ENCODE peak calls at places on chromosome 12, in ten cellular contexts. Q is upper lobe of right lung, P is osteoblast, Z is PC-9, J is adrenal gland, D is BE2C, G is H1, T is WERI-Rb-1, L is thyroid gland, N is keratinocyte. F is an unnamed sample.
A peak's percentile ranks its signal among the peaks of the same experiment; 100 is the strongest.

GRCh38 chr12:123089631-123090353 is 61.1 kb downstream of the PITPNM2 start:
- DNase-seq in D (no peak), Q (no peak), Z (peak; percentile 96), T (no peak), N (peak; percentile 97), J (no peak), P (peak; percentile 95), G (no peak), L (no peak), F (peak; percentile 97)

GRCh38 chr12:117857632-117858274 is 111.0 kb downstream of the KSR2 start:
- DNase-seq in D (peak; percentile 46), P (peak; percentile 47), L (peak; percentile 18), T (peak; percentile 68), Z (peak; percentile 50), J (peak; percentile 67), N (no peak), Q (no peak), G (peak; percentile 49), F (no peak)

GRCh38 chr12:18414671-18415070 is 153.4 kb downstream of the PIK3C2G start:
- DNase-seq in L (no peak), D (no peak), Z (no peak), T (no peak), P (no peak), J (no peak), G (no peak), N (no peak), Q (no peak), F (no peak)

GRCh38 chr12:64256166-64256800 is 34.2 kb upstream of the KICS2 start:
- DNase-seq in N (peak; percentile 4), Z (no peak), P (peak; percentile 78), G (no peak), D (no peak), L (no peak), J (no peak), T (no peak), Q (no peak), F (no peak)

GRCh38 chr12:124098101-124098757 is 125.2 kb downstream of the ZNF664 start:
- DNase-seq in D (no peak), Z (no peak), G (no peak), Q (no peak), L (no peak), N (no peak), T (peak; percentile 44), P (peak; percentile 76), J (no peak), F (no peak)

GRCh38 chr12:100799770-100800169 is 5.2 kb downstream of the ANO4 start:
- DNase-seq in Z (no peak), N (peak; percentile 52), T (no peak), G (no peak), P (no peak), Q (no peak), L (no peak), D (no peak), J (no peak), F (no peak)

GRCh38 chr12:57031228-57031670 is 14.9 kb upstream of the TAC3 start:
- DNase-seq in P (no peak), G (no peak), L (no peak), T (no peak), Q (no peak), D (no peak), J (no peak), N (peak; percentile 19), Z (no peak), F (no peak)

GRCh38 chr12:57477710-57478681 is 1.7 kb downstream of the ARHGAP9 start:
- DNase-seq in D (no peak), J (no peak), G (no peak), P (peak; percentile 88), N (no peak), T (no peak), Z (no peak), Q (no peak), L (no peak), F (no peak)

GRCh38 chr12:123983822-123984485 is 10.9 kb downstream of the ZNF664 start:
- DNase-seq in D (peak; percentile 50), T (peak; percentile 46), G (no peak), L (peak; percentile 60), J (peak; percentile 74), P (no peak), N (no peak), Q (no peak), Z (peak; percentile 52), F (no peak)

GRCh38 chr12:74170645-74171477 is 366.8 kb upstream of the ATXN7L3B start:
- DNase-seq in N (no peak), Q (no peak), J (no peak), P (no peak), L (no peak), G (no peak), T (no peak), Z (no peak), D (no peak), F (no peak)

GRCh38 chr12:162467-163307 is 51.3 kb downstream of the SLC6A12 start:
- DNase-seq in L (no peak), Z (no peak), P (no peak), N (no peak), D (no peak), Q (no peak), T (no peak), J (no peak), G (no peak), F (no peak)

GRCh38 chr12:112234303-112234702 is 108.9 kb downstream of the TRAFD1 start:
- DNase-seq in T (no peak), D (no peak), G (no peak), J (no peak), N (no peak), L (no peak), Z (no peak), Q (no peak), P (no peak), F (no peak)

GRCh38 chr12:112233242-112233641 is 107.9 kb downstream of the TRAFD1 start:
- DNase-seq in P (no peak), Q (no peak), Z (no peak), G (no peak), J (no peak), D (no peak), T (no peak), N (no peak), L (no peak), F (no peak)

GRCh38 chr12:112236786-112237185 is 111.4 kb downstream of the TRAFD1 start:
- DNase-seq in P (no peak), N (no peak), G (no peak), D (no peak), Z (no peak), Q (no peak), J (no peak), T (no peak), L (no peak), F (no peak)

GRCh38 chr12:112239020-112239419 is 113.7 kb downstream of the TRAFD1 start:
- DNase-seq in N (no peak), G (no peak), J (no peak), P (no peak), Z (no peak), D (no peak), Q (no peak), L (peak; percentile 62), T (no peak), F (no peak)

GRCh38 chr12:112236386-112236785 is 111.0 kb downstream of the TRAFD1 start:
- DNase-seq in T (no peak), D (no peak), G (no peak), N (no peak), L (no peak), P (no peak), J (no peak), Q (no peak), Z (no peak), F (no peak)
- H3K36me3 ChIP-seq in T (peaks cover 61% of the 10 kb centered on the region), D (peaks cover 42% of the 10 kb centered on the region), G (peaks cover 14% of the 10 kb centered on the region), N (peaks cover 8% of the 10 kb centered on the region), L (peaks cover 24% of the 10 kb centered on the region), P (peaks cover 54% of the 10 kb centered on the region), J (no peaks in the 10 kb centered on the region), Q (peaks cover 93% of the 10 kb centered on the region), Z (peaks cover 13% of the 10 kb centered on the region), F (peaks cover 1% of the 10 kb centered on the region)

DNA sequence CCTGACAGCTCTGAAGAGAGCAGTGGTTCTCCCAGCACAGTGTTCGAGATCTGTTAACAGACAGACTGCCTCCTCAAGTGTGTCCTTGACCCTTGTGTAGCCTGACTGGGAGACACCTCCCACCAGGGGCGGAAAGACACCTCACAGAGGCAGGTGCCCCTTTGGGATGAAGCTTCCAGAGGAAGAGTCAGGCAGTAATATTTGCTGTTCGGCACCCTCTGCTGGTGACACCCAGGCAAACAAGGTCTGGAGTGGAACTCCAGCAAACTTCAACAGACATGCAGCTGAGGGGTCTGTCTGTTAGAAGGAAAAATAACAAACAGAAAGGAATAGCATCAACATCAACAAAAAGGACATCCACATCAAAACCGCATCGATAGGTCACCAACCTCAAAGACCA is 21.6 kb upstream of the ABCC9 start:
- DNase-seq in T (peak; percentile 9), Q (no peak), L (no peak), N (no peak), D (no peak), Z (no peak), J (no peak), P (no peak), G (no peak), F (no peak)
- TF ChIP-seq CTCF in T (peak; percentile 51), Q (no peak), L (no peak), N (no peak), D (peak; percentile 21), Z (no peak), J (no peak), P (no peak), G (peak; percentile 33), F (no peak)

GRCh38 chr12:53849113-53849512 is 89.5 kb upstream of the HOXC13 start:
- DNase-seq in J (no peak), T (no peak), N (no peak), D (no peak), Z (no peak), L (no peak), P (no peak), G (no peak), Q (no peak), F (no peak)
- H3K27me3 ChIP-seq in J (peaks cover 19% of the 10 kb centered on the region), T (peaks cover 87% of the 10 kb centered on the region), N (no peaks in the 10 kb centered on the region), D (peaks cover 51% of the 10 kb centered on the region), Z (no peaks in the 10 kb centered on the region), L (no peaks in the 10 kb centered on the region), P (peaks cover 54% of the 10 kb centered on the region), G (no peaks in the 10 kb centered on the region), Q (peaks cover 15% of the 10 kb centered on the region), F (no peaks in the 10 kb centered on the region)

GRCh38 chr12:26987634-26988424 is 26.4 kb downstream of the TM7SF3 start:
- DNase-seq in Z (no peak), P (no peak), Q (no peak), T (no peak), J (no peak), D (no peak), G (no peak), N (no peak), L (no peak), F (no peak)

GRCh38 chr12:26989873-26990272 is 24.3 kb downstream of the TM7SF3 start:
- DNase-seq in N (no peak), D (no peak), G (no peak), Z (no peak), Q (no peak), L (no peak), P (no peak), J (no peak), T (no peak), F (no peak)

GRCh38 chr12:26991826-26992225 is 22.4 kb downstream of the TM7SF3 start:
- DNase-seq in D (no peak), L (no peak), P (no peak), N (no peak), Z (no peak), T (no peak), J (no peak), Q (no peak), G (no peak), F (no peak)

GRCh38 chr12:26994109-26994508 is 20.1 kb downstream of the TM7SF3 start:
- DNase-seq in Q (no peak), L (no peak), T (no peak), J (no peak), N (no peak), P (no peak), G (no peak), Z (no peak), D (no peak), F (no peak)

GRCh38 chr12:26988703-26989102 is 25.5 kb downstream of the TM7SF3 start:
- DNase-seq in Q (no peak), P (no peak), J (no peak), T (no peak), G (no peak), L (no peak), Z (no peak), N (no peak), D (no peak), F (no peak)
- H3K36me3 ChIP-seq in Q (peaks cover 47% of the 10 kb centered on the region), P (peaks cover 9% of the 10 kb centered on the region), J (no peaks in the 10 kb centered on the region), T (peaks cover 14% of the 10 kb centered on the region), G (peaks cover 2% of the 10 kb centered on the region), L (no peaks in the 10 kb centered on the region), Z (no peaks in the 10 kb centered on the region), N (peaks cover 8% of the 10 kb centered on the region), D (peaks cover 13% of the 10 kb centered on the region), F (no peaks in the 10 kb centered on the region)